ENCODE peak calls at places on chromosomes 16 and 17, in seven cellular contexts. One of them, this sample, is unnamed.

GRCh38 chr16:24829153-24829552 is 16.6 kb upstream of the SLC5A11 start:
- DNase-seq in cardiac fibroblast: no peak
- DNase-seq in foreskin fibroblast: no peak
- DNase-seq in HFF-Myc: no peak
- DNase-seq in Peyer's patch: no peak
- DNase-seq in sigmoid colon: no peak
- DNase-seq in testis: no peak
- DNase-seq in this sample: no peak

GRCh38 chr17:32828822-32829221 is 48.1 kb downstream of the MYO1D start:
- DNase-seq in cardiac fibroblast: no peak
- DNase-seq in foreskin fibroblast: no peak
- DNase-seq in HFF-Myc: no peak
- DNase-seq in Peyer's patch: no peak
- DNase-seq in sigmoid colon: no peak
- DNase-seq in testis: no peak
- DNase-seq in this sample: no peak

GRCh38 chr17:31491794-31492171 is 100.3 kb downstream of the RAB11FIP4 start:
- DNase-seq in cardiac fibroblast: no peak
- DNase-seq in foreskin fibroblast: no peak
- DNase-seq in HFF-Myc: no peak
- DNase-seq in Peyer's patch: peak
- DNase-seq in sigmoid colon: no peak
- DNase-seq in testis: no peak
- DNase-seq in this sample: no peak

GRCh38 chr17:37605813-37606505 is 3.3 kb downstream of the SYNRG start:
- DNase-seq in cardiac fibroblast: no peak
- DNase-seq in foreskin fibroblast: no peak
- DNase-seq in HFF-Myc: no peak
- DNase-seq in Peyer's patch: peak
- DNase-seq in sigmoid colon: no peak
- DNase-seq in testis: no peak
- DNase-seq in this sample: no peak

GRCh38 chr16:76639685-76640289 is 362.6 kb downstream of the CNTNAP4 start:
- DNase-seq in cardiac fibroblast: peak
- DNase-seq in foreskin fibroblast: no peak
- DNase-seq in HFF-Myc: no peak
- DNase-seq in Peyer's patch: no peak
- DNase-seq in sigmoid colon: no peak
- DNase-seq in testis: no peak
- DNase-seq in this sample: no peak

GRCh38 chr17:8909621-8910292 is 42.3 kb upstream of the PIK3R6 start:
- DNase-seq in cardiac fibroblast: no peak
- DNase-seq in foreskin fibroblast: no peak
- DNase-seq in HFF-Myc: no peak
- DNase-seq in Peyer's patch: no peak
- DNase-seq in sigmoid colon: no peak
- DNase-seq in testis: no peak
- DNase-seq in this sample: no peak

GRCh38 chr16:81517630-81518438 is 73.2 kb downstream of the CMIP start:
- DNase-seq in cardiac fibroblast: peak
- DNase-seq in foreskin fibroblast: peak
- DNase-seq in HFF-Myc: no peak
- DNase-seq in Peyer's patch: no peak
- DNase-seq in sigmoid colon: no peak
- DNase-seq in testis: no peak
- DNase-seq in this sample: no peak

GRCh38 chr17:55089955-55090573 is 121.5 kb downstream of the STXBP4 start:
- DNase-seq in cardiac fibroblast: peak
- DNase-seq in foreskin fibroblast: peak
- DNase-seq in HFF-Myc: no peak
- DNase-seq in Peyer's patch: peak
- DNase-seq in sigmoid colon: no peak
- DNase-seq in testis: no peak
- DNase-seq in this sample: peak

GRCh38 chr16:79191933-79192332 is 408.6 kb downstream of the MAF start:
- DNase-seq in cardiac fibroblast: no peak
- DNase-seq in foreskin fibroblast: no peak
- DNase-seq in HFF-Myc: no peak
- DNase-seq in Peyer's patch: no peak
- DNase-seq in sigmoid colon: no peak
- DNase-seq in testis: no peak
- DNase-seq in this sample: no peak

GRCh38 chr17:4474093-4474492 is 24.6 kb upstream of the SPNS2 start:
- DNase-seq in cardiac fibroblast: no peak
- DNase-seq in foreskin fibroblast: no peak
- DNase-seq in HFF-Myc: no peak
- DNase-seq in Peyer's patch: no peak
- DNase-seq in sigmoid colon: no peak
- DNase-seq in testis: no peak
- DNase-seq in this sample: no peak

GRCh38 chr17:41772218-41772585 is 14.3 kb downstream of the JUP start:
- DNase-seq in cardiac fibroblast: no peak
- DNase-seq in foreskin fibroblast: no peak
- DNase-seq in HFF-Myc: no peak
- DNase-seq in Peyer's patch: peak
- DNase-seq in sigmoid colon: no peak
- DNase-seq in testis: no peak
- DNase-seq in this sample: no peak

GRCh38 chr16:50313596-50314483 is 47.5 kb downstream of the ADCY7 start:
- DNase-seq in cardiac fibroblast: peak
- DNase-seq in foreskin fibroblast: no peak
- DNase-seq in HFF-Myc: no peak
- DNase-seq in Peyer's patch: peak
- DNase-seq in sigmoid colon: peak
- DNase-seq in testis: peak
- DNase-seq in this sample: peak

GRCh38 chr17:61371606-61372005 is 28.0 kb upstream of the TBX2 start:
- DNase-seq in cardiac fibroblast: no peak
- DNase-seq in foreskin fibroblast: no peak
- DNase-seq in HFF-Myc: no peak
- DNase-seq in Peyer's patch: no peak
- DNase-seq in sigmoid colon: no peak
- DNase-seq in testis: no peak
- DNase-seq in this sample: no peak

GRCh38 chr17:2178798-2179505 is 124.0 kb downstream of the HIC1 start:
- DNase-seq in cardiac fibroblast: no peak
- DNase-seq in foreskin fibroblast: no peak
- DNase-seq in HFF-Myc: no peak
- DNase-seq in Peyer's patch: no peak
- DNase-seq in sigmoid colon: no peak
- DNase-seq in testis: no peak
- DNase-seq in this sample: peak

GRCh38 chr17:75635610-75636202 is 2.5 kb downstream of the SMIM5 start:
- DNase-seq in cardiac fibroblast: no peak
- DNase-seq in foreskin fibroblast: no peak
- DNase-seq in HFF-Myc: no peak
- DNase-seq in Peyer's patch: peak
- DNase-seq in sigmoid colon: no peak
- DNase-seq in testis: peak
- DNase-seq in this sample: no peak

GRCh38 chr17:74197801-74198200 is 5.7 kb upstream of the RPL38 start:
- DNase-seq in cardiac fibroblast: no peak
- DNase-seq in foreskin fibroblast: no peak
- DNase-seq in HFF-Myc: no peak
- DNase-seq in Peyer's patch: no peak
- DNase-seq in sigmoid colon: no peak
- DNase-seq in testis: no peak
- DNase-seq in this sample: no peak

GRCh38 chr16:57061084-57061905 is 31.1 kb upstream of the CPNE2 start:
- DNase-seq in cardiac fibroblast: peak
- DNase-seq in foreskin fibroblast: peak
- DNase-seq in HFF-Myc: peak
- DNase-seq in Peyer's patch: peak
- DNase-seq in sigmoid colon: peak
- DNase-seq in testis: peak
- DNase-seq in this sample: peak

GRCh38 chr16:57026778-57027062 is 37.4 kb downstream of the NLRC5 start:
- DNase-seq in cardiac fibroblast: no peak
- DNase-seq in foreskin fibroblast: no peak
- DNase-seq in HFF-Myc: no peak
- DNase-seq in Peyer's patch: no peak
- DNase-seq in sigmoid colon: no peak
- DNase-seq in testis: no peak
- DNase-seq in this sample: no peak

GRCh38 chr17:72295916-72296315 is 175.1 kb downstream of the SOX9 start:
- DNase-seq in cardiac fibroblast: no peak
- DNase-seq in foreskin fibroblast: no peak
- DNase-seq in HFF-Myc: no peak
- DNase-seq in Peyer's patch: no peak
- DNase-seq in sigmoid colon: no peak
- DNase-seq in testis: no peak
- DNase-seq in this sample: no peak

GRCh38 chr16:81796035-81796434 is 16.9 kb downstream of the PLCG2 start:
- DNase-seq in cardiac fibroblast: no peak
- DNase-seq in foreskin fibroblast: no peak
- DNase-seq in HFF-Myc: no peak
- DNase-seq in Peyer's patch: no peak
- DNase-seq in sigmoid colon: no peak
- DNase-seq in testis: no peak
- DNase-seq in this sample: no peak

GRCh38 chr16:22092143-22092933 is at the start of gene VWA3A:
- DNase-seq in cardiac fibroblast: peak
- DNase-seq in foreskin fibroblast: peak
- DNase-seq in HFF-Myc: peak
- DNase-seq in Peyer's patch: no peak
- DNase-seq in sigmoid colon: no peak
- DNase-seq in testis: no peak
- DNase-seq in this sample: peak

GRCh38 chr16:9348912-9349311 is 257.5 kb downstream of the HAPSTR1 start:
- DNase-seq in cardiac fibroblast: no peak
- DNase-seq in foreskin fibroblast: no peak
- DNase-seq in HFF-Myc: no peak
- DNase-seq in Peyer's patch: no peak
- DNase-seq in sigmoid colon: no peak
- DNase-seq in testis: no peak
- DNase-seq in this sample: no peak

GRCh38 chr16:72400257-72401078 is 228.5 kb upstream of the PMFBP1 start:
- DNase-seq in cardiac fibroblast: peak
- DNase-seq in foreskin fibroblast: peak
- DNase-seq in HFF-Myc: peak
- DNase-seq in Peyer's patch: peak
- DNase-seq in sigmoid colon: no peak
- DNase-seq in testis: peak
- DNase-seq in this sample: peak

GRCh38 chr16:88417684-88418476 is 35.1 kb downstream of the ZNF469 start:
- DNase-seq in cardiac fibroblast: no peak
- DNase-seq in foreskin fibroblast: no peak
- DNase-seq in HFF-Myc: no peak
- DNase-seq in Peyer's patch: no peak
- DNase-seq in sigmoid colon: no peak
- DNase-seq in testis: no peak
- DNase-seq in this sample: no peak

GRCh38 chr16:88413631-88414030 is 30.9 kb downstream of the ZNF469 start:
- DNase-seq in cardiac fibroblast: no peak
- DNase-seq in foreskin fibroblast: no peak
- DNase-seq in HFF-Myc: no peak
- DNase-seq in Peyer's patch: no peak
- DNase-seq in sigmoid colon: no peak
- DNase-seq in testis: no peak
- DNase-seq in this sample: no peak

GRCh38 chr16:88414521-88415380 is 32.0 kb downstream of the ZNF469 start:
- DNase-seq in cardiac fibroblast: no peak
- DNase-seq in foreskin fibroblast: no peak
- DNase-seq in HFF-Myc: no peak
- DNase-seq in Peyer's patch: no peak
- DNase-seq in sigmoid colon: no peak
- DNase-seq in testis: no peak
- DNase-seq in this sample: no peak

GRCh38 chr16:88416686-88417085 is 33.9 kb downstream of the ZNF469 start:
- DNase-seq in cardiac fibroblast: no peak
- DNase-seq in foreskin fibroblast: no peak
- DNase-seq in HFF-Myc: no peak
- DNase-seq in Peyer's patch: no peak
- DNase-seq in sigmoid colon: no peak
- DNase-seq in testis: no peak
- DNase-seq in this sample: no peak

GRCh38 chr16:88415381-88416323 is 32.9 kb downstream of the ZNF469 start:
- DNase-seq in cardiac fibroblast: no peak
- DNase-seq in foreskin fibroblast: no peak
- DNase-seq in HFF-Myc: no peak
- DNase-seq in Peyer's patch: no peak
- DNase-seq in sigmoid colon: no peak
- DNase-seq in testis: no peak
- DNase-seq in this sample: no peak
- TF ChIP-seq CTCF in cardiac fibroblast: no peak
- TF ChIP-seq CTCF in foreskin fibroblast: no peak
- TF ChIP-seq CTCF in HFF-Myc: no peak
- TF ChIP-seq CTCF in Peyer's patch: no peak
- TF ChIP-seq CTCF in sigmoid colon: no peak
- TF ChIP-seq CTCF in testis: no peak
- TF ChIP-seq CTCF in this sample: no peak

GRCh38 chr17:70172921-70173320 is 3.6 kb downstream of the KCNJ2 start:
- DNase-seq in cardiac fibroblast: peak
- DNase-seq in foreskin fibroblast: no peak
- DNase-seq in HFF-Myc: no peak
- DNase-seq in Peyer's patch: no peak
- DNase-seq in sigmoid colon: no peak
- DNase-seq in testis: no peak
- DNase-seq in this sample: peak
- H3K4me3 ChIP-seq in cardiac fibroblast: no peak
- H3K4me3 ChIP-seq in foreskin fibroblast: no peak
- H3K4me3 ChIP-seq in HFF-Myc: no peak
- H3K4me3 ChIP-seq in Peyer's patch: no peak
- H3K4me3 ChIP-seq in sigmoid colon: no peak
- H3K4me3 ChIP-seq in testis: no peak
- H3K4me3 ChIP-seq in this sample: no peak

DNA sequence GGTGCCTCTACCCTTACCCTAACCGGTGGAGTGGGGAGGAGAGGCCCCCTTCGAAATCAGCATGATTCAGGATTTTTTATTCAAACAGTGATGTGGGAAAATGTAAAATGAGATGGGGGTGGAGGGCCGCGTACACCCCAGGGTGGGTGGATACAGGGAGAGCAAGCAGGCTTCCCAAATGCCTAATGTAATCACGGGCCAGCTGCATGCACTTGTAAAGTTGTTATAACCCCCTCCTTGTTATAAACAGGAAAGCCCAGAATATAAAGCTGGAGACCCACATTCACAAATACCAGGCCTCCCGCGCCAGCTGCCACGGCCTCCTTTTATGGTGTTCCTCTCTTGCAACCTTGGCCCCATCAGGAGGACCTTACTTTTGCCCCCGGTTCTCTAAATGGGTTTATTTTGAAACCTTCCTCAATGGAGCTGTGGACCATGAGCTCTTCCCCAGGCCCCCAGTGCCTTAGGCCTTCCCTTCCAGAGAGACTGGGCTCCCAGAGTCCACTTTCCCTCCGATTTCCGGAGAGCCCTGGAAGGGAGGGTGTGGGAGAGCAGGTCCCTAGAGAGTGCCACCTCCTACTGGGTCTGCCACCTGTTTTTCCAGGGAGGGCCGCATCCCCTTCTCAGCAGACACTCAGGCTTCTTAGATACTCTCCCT is 906 bp upstream of the FOXL1 start:
- DNase-seq in cardiac fibroblast: no peak
- DNase-seq in foreskin fibroblast: no peak
- DNase-seq in HFF-Myc: no peak
- DNase-seq in Peyer's patch: no peak
- DNase-seq in sigmoid colon: no peak
- DNase-seq in testis: no peak
- DNase-seq in this sample: peak
- TF ChIP-seq CTCF in cardiac fibroblast: no peak
- TF ChIP-seq CTCF in foreskin fibroblast: no peak
- TF ChIP-seq CTCF in HFF-Myc: no peak
- TF ChIP-seq CTCF in Peyer's patch: no peak
- TF ChIP-seq CTCF in sigmoid colon: no peak
- TF ChIP-seq CTCF in testis: no peak
- TF ChIP-seq CTCF in this sample: no peak

GRCh38 chr17:48601528-48602430 is 3.0 kb downstream of the HOXB6 start:
- DNase-seq in cardiac fibroblast: no peak
- DNase-seq in foreskin fibroblast: no peak
- DNase-seq in HFF-Myc: no peak
- DNase-seq in Peyer's patch: peak
- DNase-seq in sigmoid colon: no peak
- DNase-seq in testis: no peak
- DNase-seq in this sample: no peak
- H3K4me3 ChIP-seq in cardiac fibroblast: no peak
- H3K4me3 ChIP-seq in foreskin fibroblast: no peak
- H3K4me3 ChIP-seq in HFF-Myc: no peak
- H3K4me3 ChIP-seq in Peyer's patch: peak
- H3K4me3 ChIP-seq in sigmoid colon: no peak
- H3K4me3 ChIP-seq in testis: no peak
- H3K4me3 ChIP-seq in this sample: no peak